ENCODE peak calls at places on chromosomes 5 and 9, in seven cellular contexts. H, V, X, P, O, K and M are unnamed samples.

GRCh38 chr9:114894801-114895433 is 35.5 kb downstream of the TNFSF8 start:
- DNase-seq in H (no peak), V (peak; percentile 95), X (peak; percentile 99), P (no peak), O (no peak), K (peak; percentile 97), M (no peak)

GRCh38 chr5:148446591-148446990 is 62.8 kb downstream of the FBXO38 start:
- DNase-seq in H (no peak), V (no peak), X (no peak), P (no peak), O (no peak), K (no peak), M (no peak)

GRCh38 chr9:110270211-110270995 is 14.1 kb upstream of the TXN start:
- DNase-seq in H (no peak), V (peak; percentile 25), X (no peak), P (no peak), O (no peak), K (no peak), M (no peak)

GRCh38 chr5:120913396-120913795 is 449.3 kb downstream of the PRR16 start:
- DNase-seq in H (no peak), V (no peak), X (no peak), P (no peak), O (no peak), K (no peak), M (no peak)

GRCh38 chr5:137218471-137218870 is 280.7 kb downstream of the SPOCK1 start:
- DNase-seq in H (no peak), V (peak; percentile 35), X (peak; percentile 52), P (no peak), O (no peak), K (no peak), M (no peak)

GRCh38 chr9:94086468-94086867 is 2.2 kb downstream of the PTPDC1 start:
- DNase-seq in H (no peak), V (peak; percentile 81), X (peak; percentile 72), P (no peak), O (no peak), K (peak; percentile 65), M (no peak)

GRCh38 chr5:84085387-84086041 is 299.2 kb downstream of the EDIL3 start:
- DNase-seq in H (no peak), V (no peak), X (no peak), P (no peak), O (no peak), K (no peak), M (no peak)

GRCh38 chr9:137461663-137462395 is 2.7 kb upstream of the NSMF start:
- DNase-seq in H (no peak), V (peak; percentile 76), X (no peak), P (no peak), O (peak; percentile 49), K (peak; percentile 37), M (no peak)

GRCh38 chr5:135195267-135195603 is 161.2 kb upstream of the PITX1 start:
- DNase-seq in H (no peak), V (peak; percentile 42), X (no peak), P (no peak), O (no peak), K (peak; percentile 51), M (no peak)

GRCh38 chr5:145260670-145261069 is 574.5 kb downstream of the PRELID2 start:
- DNase-seq in H (no peak), V (no peak), X (no peak), P (no peak), O (no peak), K (no peak), M (no peak)

GRCh38 chr9:87514136-87514535 is 16.5 kb downstream of the DAPK1 start:
- DNase-seq in H (no peak), V (no peak), X (no peak), P (no peak), O (no peak), K (no peak), M (no peak)

GRCh38 chr5:62268239-62268638 is 37.8 kb upstream of the KIF2A start:
- DNase-seq in H (no peak), V (peak; percentile 4), X (no peak), P (no peak), O (peak; percentile 31), K (no peak), M (no peak)

GRCh38 chr9:125839322-125839721 is 92.1 kb downstream of the PBX3 start:
- DNase-seq in H (no peak), V (no peak), X (no peak), P (no peak), O (no peak), K (no peak), M (no peak)

GRCh38 chr9:114302727-114303126 is 20.2 kb upstream of the ORM1 start:
- DNase-seq in H (no peak), V (no peak), X (no peak), P (no peak), O (no peak), K (no peak), M (no peak)

GRCh38 chr9:136850866-136851775 is 1.0 kb upstream of the MAMDC4 start:
- DNase-seq in H (no peak), V (no peak), X (no peak), P (peak; percentile 15), O (no peak), K (no peak), M (no peak)

GRCh38 chr5:113166710-113167366 is 190.2 kb downstream of the DCP2 start:
- DNase-seq in H (no peak), V (peak; percentile 57), X (peak; percentile 89), P (no peak), O (no peak), K (peak; percentile 31), M (no peak)

GRCh38 chr9:109250771-109251079 is 70.1 kb downstream of the EPB41L4B start:
- DNase-seq in H (no peak), V (no peak), X (no peak), P (no peak), O (no peak), K (no peak), M (no peak)

GRCh38 chr9:134188421-134189166 is 24.2 kb upstream of the RNU6ATAC start:
- DNase-seq in H (no peak), V (peak; percentile 44), X (no peak), P (no peak), O (no peak), K (no peak), M (no peak)

GRCh38 chr9:121133104-121133816 is 58.5 kb downstream of the CNTRL start:
- DNase-seq in H (no peak), V (no peak), X (no peak), P (no peak), O (peak; percentile 34), K (no peak), M (no peak)

GRCh38 chr5:108417166-108417670 is 35.3 kb upstream of the FBXL17 start:
- DNase-seq in H (no peak), V (no peak), X (no peak), P (no peak), O (no peak), K (no peak), M (no peak)

GRCh38 chr9:111037744-111038335 is 430 bp downstream of the LPAR1 start:
- DNase-seq in H (peak; percentile 55), V (peak; percentile 57), X (peak; percentile 27), P (peak; percentile 21), O (no peak), K (peak; percentile 31), M (no peak)

GRCh38 chr9:130289711-130290241 is 24.2 kb downstream of the HMCN2 start:
- DNase-seq in H (no peak), V (no peak), X (no peak), P (no peak), O (no peak), K (no peak), M (no peak)

GRCh38 chr5:77629553-77630245 is 8.8 kb downstream of the OTP start:
- DNase-seq in H (no peak), V (no peak), X (no peak), P (no peak), O (no peak), K (no peak), M (no peak)

GRCh38 chr9:106733828-106734227 is 129.1 kb upstream of the ZNF462 start:
- DNase-seq in H (no peak), V (no peak), X (no peak), P (no peak), O (no peak), K (no peak), M (no peak)
- H3K27me3 ChIP-seq in H (no peaks in the 10 kb centered on the region), V (no peaks in the 10 kb centered on the region), X (no peaks in the 10 kb centered on the region), P (no peaks in the 10 kb centered on the region), O (no peaks in the 10 kb centered on the region), K (no peaks in the 10 kb centered on the region), M (no peaks in the 10 kb centered on the region)

DNA sequence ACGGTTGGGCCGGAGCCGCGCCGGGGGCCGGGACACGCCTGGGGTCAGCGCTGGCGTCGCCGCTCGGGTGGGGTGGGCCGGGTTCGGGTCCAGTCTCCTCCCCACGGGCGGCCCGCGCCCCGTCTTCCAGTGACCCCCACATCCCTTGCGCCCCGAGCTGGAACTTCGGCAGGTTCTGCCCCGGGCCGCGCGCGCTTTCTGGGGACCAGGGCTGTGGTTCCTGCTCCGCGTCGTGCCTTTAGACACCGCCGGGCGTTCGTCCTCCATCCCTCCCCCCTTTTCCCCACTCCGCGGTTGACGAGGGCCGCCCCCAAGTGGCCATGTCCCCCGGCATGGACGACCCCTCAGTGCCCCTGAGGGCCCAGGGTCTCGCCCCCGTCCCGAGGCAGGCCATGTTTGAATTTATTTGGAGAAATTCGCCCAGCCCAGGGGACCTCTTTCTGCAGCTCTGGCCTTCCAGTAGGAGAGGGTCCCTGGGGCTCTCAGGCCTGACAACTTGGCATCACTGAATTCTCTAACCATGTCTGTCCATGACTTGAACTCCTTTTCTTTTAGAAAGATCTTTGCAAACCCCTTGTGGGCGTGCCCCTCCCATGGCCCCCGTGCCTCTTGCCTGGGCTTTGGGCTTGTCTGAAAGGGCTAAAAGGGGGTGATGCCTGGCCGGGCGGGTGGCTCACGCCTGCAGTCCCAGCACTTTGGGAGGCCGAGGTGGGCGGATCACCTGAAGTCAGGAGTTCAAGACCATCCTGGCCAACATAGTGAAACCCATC is 3.4 kb upstream of the SQSTM1 start:
- DNase-seq in H (no peak), V (no peak), X (no peak), P (no peak), O (no peak), K (no peak), M (no peak)
- H3K4me3 ChIP-seq in H (peak overlapping the region; percentile 49), V (peak overlapping the region; percentile 17), X (no peak overlapping the region), P (peak overlapping the region; percentile 72), O (peak overlapping the region; percentile 36), K (no peak overlapping the region), M (peak overlapping the region; percentile 53)

DNA sequence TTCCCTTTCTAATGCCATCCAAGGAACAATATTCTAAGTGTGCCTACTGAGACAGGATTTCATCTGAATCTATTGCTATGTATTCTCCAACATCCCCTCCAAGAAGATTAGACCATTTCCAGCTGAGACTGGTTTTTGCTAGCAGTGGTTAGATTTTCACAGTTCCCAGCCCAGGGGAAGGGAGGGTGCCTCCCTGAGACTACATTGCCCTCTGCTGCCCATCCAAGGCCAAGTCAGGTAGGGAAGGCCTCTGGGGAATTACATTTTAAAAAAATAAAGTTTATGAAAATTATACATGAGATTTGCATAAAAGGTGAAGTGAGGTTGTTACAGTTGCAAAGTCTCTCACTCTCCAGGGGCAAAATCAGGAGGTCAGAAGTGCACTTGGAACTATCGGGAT is 28.0 kb upstream of the SYK start:
- DNase-seq in H (no peak), V (no peak), X (no peak), P (no peak), O (no peak), K (no peak), M (no peak)
- TF ChIP-seq CTCF in H (no peak), V (no peak), X (peak; percentile 24), P (peak; percentile 42), O (no peak), K (no peak), M (no peak)

DNA sequence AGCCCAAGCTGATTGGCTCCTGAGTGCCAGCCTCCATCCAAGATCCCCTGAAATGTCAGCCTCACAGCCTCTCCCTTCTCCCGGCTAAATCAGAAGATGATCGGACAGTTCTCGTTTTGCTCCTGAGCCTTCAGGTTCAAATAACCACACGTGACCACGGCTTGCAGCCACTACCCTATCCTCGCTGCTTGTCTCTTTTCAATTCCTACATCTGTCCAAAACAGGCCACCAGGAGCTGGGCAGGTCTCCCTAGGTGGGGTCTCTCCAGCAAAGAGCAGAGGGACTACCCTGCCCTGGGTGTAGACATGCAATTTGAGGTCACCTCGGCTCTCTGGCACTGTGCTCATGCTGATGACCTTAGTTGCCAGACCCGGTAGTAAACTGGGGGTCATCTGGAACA is 224.0 kb upstream of the TBC1D2 start:
- DNase-seq in H (no peak), V (no peak), X (no peak), P (no peak), O (no peak), K (no peak), M (no peak)
- H3K27me3 ChIP-seq in H (no peaks in the 10 kb centered on the region), V (no peaks in the 10 kb centered on the region), X (no peaks in the 10 kb centered on the region), P (peaks cover 9% of the 10 kb centered on the region), O (no peaks in the 10 kb centered on the region), K (no peaks in the 10 kb centered on the region), M (peaks cover 2% of the 10 kb centered on the region)